ENCODE peak calls at places on chromosome 12, in eight cellular contexts. W, Q, A, Z, H, K, I and V are unnamed samples.

GRCh38 chr12:129069886-129070285 is 216.6 kb downstream of the GLT1D1 start:
- DNase-seq in Z (no peak), Q (no peak), H (no peak), A (no peak), I (no peak), K (no peak), W (no peak), V (no peak)

GRCh38 chr12:31322651-31323248 is 3.2 kb downstream of the SINHCAF start:
- DNase-seq in I (no peak), W (no peak), K (no peak), Q (no peak), Z (no peak), H (peak; percentile 59), A (peak; percentile 34), V (no peak)

GRCh38 chr12:30006021-30006420 is 222.3 kb upstream of the TMTC1 start:
- DNase-seq in W (no peak), I (no peak), Z (no peak), Q (no peak), H (no peak), A (no peak), K (no peak), V (no peak)

GRCh38 chr12:121668750-121669524 is 517 bp downstream of the MORN3 start:
- DNase-seq in Z (no peak), K (no peak), I (no peak), Q (no peak), H (peak; percentile 36), W (no peak), A (no peak), V (no peak)

GRCh38 chr12:87120440-87120839 is 864.2 kb upstream of the MGAT4C start:
- DNase-seq in H (peak; percentile 2), W (no peak), Z (no peak), A (no peak), I (no peak), Q (no peak), K (no peak), V (no peak)

GRCh38 chr12:100706029-100706428 is 88.5 kb upstream of the ANO4 start:
- DNase-seq in Q (peak; percentile 44), Z (no peak), K (no peak), A (peak; percentile 98), H (peak; percentile 92), I (no peak), W (no peak), V (no peak)

GRCh38 chr12:55933158-55933798 is 2.3 kb downstream of the DGKA start:
- DNase-seq in Z (no peak), Q (peak; percentile 89), H (no peak), K (no peak), I (no peak), W (no peak), A (peak; percentile 97), V (no peak)

GRCh38 chr12:45268672-45269406 is 52.9 kb downstream of the ANO6 start:
- DNase-seq in A (peak; percentile 88), I (no peak), Z (peak; percentile 87), Q (peak; percentile 93), K (peak; percentile 91), H (peak; percentile 82), W (peak; percentile 84), V (no peak)

GRCh38 chr12:72057330-72057911 is 118.8 kb downstream of the TPH2 start:
- DNase-seq in I (no peak), W (no peak), K (no peak), A (peak; percentile 78), Z (no peak), H (no peak), Q (no peak), V (no peak)

GRCh38 chr12:52925717-52926595 is 21.1 kb upstream of the KRT8 start:
- DNase-seq in Z (no peak), I (no peak), K (no peak), Q (peak; percentile 83), A (peak; percentile 81), W (no peak), H (no peak), V (no peak)

GRCh38 chr12:6647083-6647604 is at the start of gene ACRBP:
- DNase-seq in I (no peak), Q (no peak), A (no peak), H (peak; percentile 14), Z (peak; percentile 79), W (peak; percentile 91), K (peak; percentile 74), V (peak; percentile 52)

GRCh38 chr12:33438890-33439586 is 581 bp downstream of the SYT10 start:
- DNase-seq in A (peak; percentile 24), W (peak; percentile 55), Q (peak; percentile 36), K (no peak), I (no peak), H (no peak), Z (no peak), V (no peak)

GRCh38 chr12:168763-169525 is 45.0 kb downstream of the SLC6A12 start:
- DNase-seq in H (peak; percentile 37), I (no peak), A (no peak), Z (no peak), W (no peak), Q (no peak), K (no peak), V (no peak)

GRCh38 chr12:21526721-21527345 is 737 bp downstream of the SPX start:
- DNase-seq in A (no peak), H (no peak), W (no peak), K (no peak), I (no peak), Z (no peak), Q (no peak), V (no peak)

GRCh38 chr12:113479578-113480335 is 8.1 kb upstream of the LHX5 start:
- DNase-seq in W (no peak), Q (no peak), Z (no peak), K (peak; percentile 46), H (peak; percentile 20), A (no peak), I (no peak), V (no peak)

GRCh38 chr12:8667280-8667679 is 4.7 kb upstream of the MFAP5 start:
- DNase-seq in A (no peak), Q (no peak), I (no peak), H (no peak), K (no peak), W (no peak), Z (no peak), V (no peak)

GRCh38 chr12:16062611-16063010 is 151.5 kb downstream of the DERA start:
- DNase-seq in Z (no peak), I (no peak), H (no peak), A (peak; percentile 14), K (no peak), Q (no peak), W (no peak), V (no peak)

GRCh38 chr12:11174022-11174421 is 3.0 kb downstream of the SMIM10L1 start:
- DNase-seq in Q (no peak), H (peak; percentile 4), W (no peak), Z (no peak), A (peak; percentile 4), I (no peak), K (no peak), V (no peak)

GRCh38 chr12:115044073-115044472 is 360.1 kb upstream of the TBX3 start:
- DNase-seq in I (no peak), A (no peak), H (peak; percentile 10), K (no peak), W (no peak), Z (no peak), Q (no peak), V (no peak)

DNA sequence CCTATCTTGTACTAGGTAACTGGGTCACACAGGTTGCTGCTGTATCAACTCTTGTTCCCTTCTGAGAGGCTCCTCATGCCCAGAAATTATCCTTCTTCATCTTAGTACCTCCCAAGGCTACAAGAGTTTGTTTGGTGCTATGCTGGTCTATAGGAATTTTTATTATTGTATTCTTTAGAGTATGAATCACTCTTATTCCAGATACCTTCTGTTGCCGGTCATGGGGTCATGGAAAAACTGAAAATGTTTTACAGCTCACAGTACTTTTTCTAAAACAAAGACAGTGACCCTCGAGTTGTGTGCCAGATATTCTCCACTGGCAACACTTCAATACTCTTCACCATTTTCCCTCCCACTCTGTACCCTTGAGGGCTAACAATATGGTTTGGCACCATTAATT is 1598.0 kb upstream of the TMEM132C start:
- DNase-seq in Q (no peak), A (no peak), W (no peak), H (no peak), K (no peak), Z (no peak), I (no peak), V (no peak)
- H3K27me3 ChIP-seq in Q (no peaks in the 10 kb centered on the region), A (no peaks in the 10 kb centered on the region), W (no peaks in the 10 kb centered on the region), H (no peaks in the 10 kb centered on the region), K (no peaks in the 10 kb centered on the region), Z (no peaks in the 10 kb centered on the region), I (no peaks in the 10 kb centered on the region), V (peaks cover 8% of the 10 kb centered on the region)

GRCh38 chr12:124506145-124506831 is 61.1 kb downstream of the NCOR2 start:
- DNase-seq in W (peak; percentile 92), Z (peak; percentile 87), I (no peak), K (peak; percentile 86), H (no peak), Q (no peak), A (no peak), V (no peak)
- H3K27ac ChIP-seq in W (peak overlapping the region; percentile 88), Z (peak overlapping the region; percentile 50), I (peak overlapping the region; percentile 75), K (peak overlapping the region; percentile 2), H (no peak overlapping the region), Q (peak overlapping the region; percentile 97), A (no peak overlapping the region), V (peak overlapping the region; percentile 93)

GRCh38 chr12:85951823-85952222 is 77.7 kb downstream of the NTS start:
- DNase-seq in Z (no peak), Q (no peak), W (no peak), H (peak; percentile 5), K (no peak), I (no peak), A (peak; percentile 1), V (no peak)
- TF ChIP-seq CTCF in Z (peak; percentile 17), Q (peak; percentile 64), W (peak; percentile 17), H (peak; percentile 34), K (no peak), I (peak; percentile 20), A (peak; percentile 49), V (no peak)

DNA sequence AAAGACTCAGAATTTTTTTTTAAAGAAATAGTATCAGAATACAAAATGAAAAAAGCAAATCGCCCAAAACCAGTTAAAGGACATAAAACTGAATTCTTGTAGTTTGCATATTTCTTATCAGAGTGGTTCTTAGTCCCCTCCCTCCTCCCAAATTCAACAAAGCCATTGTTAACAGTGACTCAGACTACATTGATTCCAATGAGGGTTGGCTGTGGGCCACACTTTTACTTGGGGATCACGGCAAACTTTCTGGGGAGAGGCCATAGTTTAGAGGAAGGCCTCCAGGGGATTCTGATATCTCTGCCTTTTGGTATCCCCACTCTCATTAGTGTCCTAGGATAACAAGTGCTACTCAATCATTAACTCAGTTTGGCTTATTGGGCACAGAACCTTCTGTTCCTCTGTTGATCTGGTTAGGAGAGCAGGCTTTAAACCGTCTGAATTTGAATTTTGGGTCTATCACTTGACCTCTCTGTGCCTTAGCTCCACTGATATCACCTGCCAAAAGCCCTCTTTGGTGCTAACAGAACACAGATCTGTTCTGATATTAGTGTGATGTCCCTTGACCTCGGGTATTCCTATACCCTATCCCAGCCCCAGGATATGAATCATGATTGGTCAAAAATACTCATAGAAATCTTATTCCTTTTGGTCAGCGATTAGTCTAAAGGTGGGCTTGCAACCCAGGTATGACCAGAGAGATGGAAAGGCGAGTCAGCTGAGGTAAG is 45.2 kb upstream of the APPL2 start:
- DNase-seq in H (no peak), Z (no peak), K (no peak), I (no peak), A (no peak), Q (no peak), W (no peak), V (no peak)
- H3K27me3 ChIP-seq in H (no peaks in the 10 kb centered on the region), Z (no peaks in the 10 kb centered on the region), K (peaks cover 23% of the 10 kb centered on the region), I (no peaks in the 10 kb centered on the region), A (no peaks in the 10 kb centered on the region), Q (no peaks in the 10 kb centered on the region), W (no peaks in the 10 kb centered on the region), V (no peaks in the 10 kb centered on the region)

GRCh38 chr12:132108211-132108832 is 35.8 kb downstream of the DDX51 start:
- DNase-seq in I (no peak), A (no peak), W (no peak), Q (no peak), Z (no peak), H (no peak), K (no peak), V (no peak)
- H3K27ac ChIP-seq in I (no peak overlapping the region), A (no peak overlapping the region), W (no peak overlapping the region), Q (no peak overlapping the region), Z (no peak overlapping the region), H (no peak overlapping the region), K (no peak overlapping the region), V (no peak overlapping the region)